ENCODE peak calls at places on chromosomes 4 and X, in four cellular contexts. P is NB4, U is tibial nerve, T is endodermal cell. M is an unnamed sample.

GRCh38 chr4:2811830-2812599 is 19.1 kb downstream of the SH3BP2 start:
- DNase-seq in U (peak), T (peak), P (peak), M (peak)

GRCh38 chr4:78059524-78059889 is 2.4 kb downstream of the FRAS1 start:
- DNase-seq in T (peak), P (peak), U (no peak), M (peak)

GRCh38 chrX:144791298-144791697 is 456.0 kb upstream of the SPANXN1 start:
- DNase-seq in U (no peak), P (no peak), T (no peak), M (no peak)

GRCh38 chr4:105822061-105822460 is 73.2 kb upstream of the NPNT start:
- DNase-seq in T (no peak), P (no peak), U (no peak), M (no peak)

GRCh38 chr4:38574559-38575333 is 89.3 kb upstream of the KLF3 start:
- DNase-seq in U (no peak), P (peak), T (no peak), M (no peak)

GRCh38 chrX:103565752-103566151 is 19.6 kb upstream of the TCEAL4 start:
- DNase-seq in U (no peak), P (no peak), T (no peak), M (no peak)

GRCh38 chr4:112279882-112280315 is 5.8 kb downstream of the TIFA start:
- DNase-seq in P (peak), U (no peak), T (no peak), M (no peak)

GRCh38 chr4:151675366-151676060 is 85.3 kb downstream of the GATB start:
- DNase-seq in T (no peak), P (no peak), U (no peak), M (no peak)

GRCh38 chr4:98627883-98628282 is 30.5 kb downstream of the TSPAN5 start:
- DNase-seq in U (no peak), P (no peak), T (no peak), M (no peak)

GRCh38 chr4:78720994-78721677 is 55.0 kb upstream of the BMP2K start:
- DNase-seq in T (no peak), U (no peak), P (no peak), M (peak)

DNA sequence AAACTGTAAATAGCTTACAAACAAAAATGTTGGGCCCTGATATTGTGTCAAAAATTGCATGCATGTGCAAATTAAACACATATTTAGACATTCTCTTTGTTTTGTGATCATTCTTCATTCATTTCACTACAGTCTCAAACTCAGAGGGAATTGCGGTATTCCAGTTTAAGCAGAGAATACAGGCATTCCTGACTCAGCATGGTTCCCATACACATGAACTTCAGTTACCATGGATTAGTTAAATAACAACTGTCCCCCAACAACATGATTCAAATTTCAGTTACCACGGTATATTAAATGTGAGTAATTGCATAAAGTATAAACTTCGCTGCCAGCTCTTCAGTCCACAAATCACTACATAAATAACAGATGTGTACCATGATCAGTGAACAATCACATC is 139.0 kb upstream of the SMARCAD1 start:
- DNase-seq in T (no peak), U (no peak), P (no peak), M (no peak)
- H3K4me3 ChIP-seq in T (no peak), U (no peak), P (no peak), M (no peak)

GRCh38 chr4:101835121-101835904 is 44.8 kb downstream of the BANK1 start:
- DNase-seq in P (peak), U (peak), T (no peak), M (peak)
- H3K4me3 ChIP-seq in P (no peak), U (no peak), T (no peak), M (no peak)

GRCh38 chr4:16897351-16897750 is 1.1 kb downstream of the LDB2 start:
- DNase-seq in P (no peak), U (no peak), T (peak), M (no peak)

GRCh38 chr4:16896871-16897270 is 1.6 kb downstream of the LDB2 start:
- DNase-seq in U (no peak), P (no peak), T (no peak), M (no peak)

GRCh38 chr4:16890651-16891050 is 7.8 kb downstream of the LDB2 start:
- DNase-seq in P (no peak), U (no peak), T (no peak), M (no peak)

GRCh38 chr4:16893141-16893571 is 5.3 kb downstream of the LDB2 start:
- DNase-seq in U (no peak), T (no peak), P (no peak), M (no peak)

DNA sequence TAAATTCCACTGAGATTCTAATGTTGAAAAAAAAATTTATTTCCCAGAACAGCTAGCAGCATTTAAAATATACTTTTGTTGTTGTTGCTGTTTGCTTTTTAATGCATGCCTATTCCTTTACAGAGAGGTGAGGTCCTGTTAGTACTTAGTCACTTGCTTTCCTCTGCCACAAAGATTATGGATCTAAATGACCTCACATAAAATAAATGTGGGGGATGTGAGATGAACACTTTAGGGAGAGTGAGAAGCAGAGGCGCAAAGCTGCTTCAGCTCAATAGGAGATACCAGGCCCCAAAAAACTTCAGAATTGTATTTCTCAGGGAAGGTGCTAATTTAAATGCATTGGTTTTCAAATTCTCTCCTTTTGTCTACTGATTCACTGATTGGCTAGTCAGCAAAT is 4.0 kb downstream of the LDB2 start:
- DNase-seq in T (no peak), U (no peak), P (no peak), M (no peak)
- H3K4me3 ChIP-seq in T (no peak), U (peak), P (no peak), M (no peak)

GRCh38 chr4:143344774-143345173 is 8.1 kb downstream of the GAB1 start:
- DNase-seq in U (no peak), P (no peak), T (no peak), M (no peak)
- H3K4me3 ChIP-seq in U (peak), P (no peak), T (no peak), M (no peak)

GRCh38 chrX:154542723-154543424 is 3.8 kb downstream of the G6PD start:
- DNase-seq in T (no peak), P (peak), U (no peak), M (peak)
- H3K4me3 ChIP-seq in T (no peak), P (peak), U (peak), M (no peak)

DNA sequence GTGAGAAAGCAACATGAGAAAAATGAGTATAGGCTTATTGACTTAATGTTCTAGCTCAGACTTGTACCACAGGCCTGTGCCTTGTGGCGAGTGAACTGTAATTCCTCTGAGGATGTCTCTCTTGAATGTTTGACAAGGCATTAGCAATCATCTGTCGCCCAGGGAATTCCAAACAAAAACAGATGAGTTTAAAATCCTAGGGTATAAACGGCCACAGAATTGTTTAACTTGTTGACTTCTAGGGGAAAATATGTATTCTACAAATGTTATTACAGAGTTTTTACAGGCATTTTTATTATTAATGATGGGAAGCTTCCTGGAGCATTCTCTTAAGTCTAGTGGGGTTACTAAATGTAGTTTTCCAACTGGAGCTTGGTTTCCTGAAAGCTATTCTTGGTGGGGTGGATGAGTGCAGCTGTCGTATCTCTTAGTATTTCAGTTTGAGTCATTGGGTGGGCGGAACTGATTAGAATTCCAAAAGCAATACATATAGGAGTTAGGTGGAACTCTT is 40.6 kb downstream of the ARHGAP10 start:
- DNase-seq in U (no peak), P (no peak), T (no peak), M (no peak)
- H3K4me3 ChIP-seq in U (no peak), P (no peak), T (no peak), M (no peak)

GRCh38 chrX:35890699-35891098 is 28.8 kb upstream of the CFAP47 start:
- DNase-seq in U (no peak), P (peak), T (peak), M (peak)
- H3K4me3 ChIP-seq in U (no peak), P (no peak), T (no peak), M (no peak)

GRCh38 chr4:20326977-20327376 is 75.3 kb downstream of the SLIT2 start:
- DNase-seq in P (no peak), U (no peak), T (no peak), M (no peak)
- H3K4me3 ChIP-seq in P (no peak), U (no peak), T (no peak), M (no peak)

GRCh38 chr4:83013931-83014330 is 3.3 kb upstream of the LIN54 start:
- DNase-seq in T (no peak), P (peak), U (no peak), M (no peak)
- H3K4me3 ChIP-seq in T (peak), P (peak), U (peak), M (no peak)

DNA sequence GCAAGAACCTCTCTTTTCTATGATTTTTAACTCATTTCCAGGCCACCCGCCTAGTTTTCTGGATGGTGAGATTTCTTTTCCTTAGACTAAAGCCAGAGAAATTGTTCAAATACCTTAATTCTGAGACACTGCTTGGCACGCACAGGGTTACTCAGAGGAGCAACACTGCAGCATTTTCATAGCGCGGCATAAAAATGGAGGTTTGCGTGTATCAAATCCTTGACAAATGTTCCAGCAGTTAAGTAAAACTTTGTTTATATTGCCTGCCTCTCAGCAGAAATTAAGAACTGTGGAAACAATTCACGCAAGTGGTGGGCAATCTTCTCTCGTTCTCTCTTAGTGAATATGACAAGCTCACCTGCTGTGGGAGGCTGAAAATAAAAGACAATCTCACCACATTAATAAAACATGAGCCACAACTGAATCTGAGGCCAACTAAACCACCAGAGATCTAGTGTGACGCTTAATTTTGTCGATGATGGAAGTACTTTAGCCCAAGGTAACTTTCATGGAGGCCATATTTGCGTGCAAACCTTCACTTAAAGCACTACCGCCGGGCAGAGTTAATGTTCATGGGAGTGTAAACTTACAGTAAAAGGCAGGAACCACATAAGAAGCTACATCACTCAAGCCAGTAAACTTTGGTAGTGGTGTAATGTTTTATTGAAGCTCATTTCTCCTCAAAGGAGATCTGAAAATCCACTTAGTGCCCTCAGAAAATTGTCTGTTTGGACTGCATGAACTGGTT is 894.8 kb upstream of the EPHA5 start:
- DNase-seq in T (no peak), P (no peak), U (no peak), M (no peak)
- H3K4me3 ChIP-seq in T (no peak), P (no peak), U (peak), M (no peak)

M was measured in lung.